ENCODE peak calls at places on chromosomes 1 and 21, in five cellular contexts. T is HFF-Myc, U is HTR-8/SVneo, O is kidney tubule cell, F is OCI-LY7. A is an unnamed sample.

GRCh38 chr1:25927541-25928265 is 21.5 kb upstream of the STMN1 start:
- DNase-seq in T (no peak), U (no peak), O (peak), F (peak), A (no peak)

GRCh38 chr1:203536981-203537455 is 43.1 kb downstream of the OPTC start:
- DNase-seq in T (no peak), U (no peak), O (peak), F (no peak), A (no peak)

GRCh38 chr1:107263291-107263790 is 122.5 kb downstream of the NTNG1 start:
- DNase-seq in T (no peak), U (no peak), O (peak), F (no peak), A (no peak)

GRCh38 chr1:166868639-166869038 is 7.4 kb downstream of the TADA1 start:
- DNase-seq in T (no peak), U (no peak), O (no peak), F (no peak), A (no peak)

GRCh38 chr1:185608166-185608565 is 126.0 kb upstream of the HMCN1 start:
- DNase-seq in T (no peak), U (no peak), O (no peak), F (no peak), A (no peak)

GRCh38 chr1:48552420-48552819 is 80.4 kb upstream of the SPATA6 start:
- DNase-seq in T (no peak), U (no peak), O (peak), F (peak), A (no peak)

GRCh38 chr1:233105225-233105624 is 154.8 kb downstream of the NTPCR start:
- DNase-seq in T (no peak), U (no peak), O (no peak), F (no peak), A (no peak)

GRCh38 chr1:58727363-58727762 is 27.5 kb upstream of the MYSM1 start:
- DNase-seq in T (peak), U (peak), O (peak), F (no peak), A (peak)

GRCh38 chr1:241698177-241698576 is 46.1 kb downstream of the WDR64 start:
- DNase-seq in T (no peak), U (no peak), O (no peak), F (no peak), A (no peak)

GRCh38 chr1:14071581-14071980 is 371.6 kb downstream of the PRDM2 start:
- DNase-seq in T (no peak), U (no peak), O (peak), F (no peak), A (no peak)

GRCh38 chr1:9726905-9727595 is 75.5 kb downstream of the PIK3CD start:
- DNase-seq in T (no peak), U (no peak), O (no peak), F (no peak), A (no peak)

GRCh38 chr21:33419538-33420123 is 16.4 kb downstream of the IFNGR2 start:
- DNase-seq in T (no peak), U (no peak), O (peak), F (no peak), A (no peak)

GRCh38 chr1:153985341-153985912 is 712 bp downstream of the RAB13 start:
- DNase-seq in T (no peak), U (peak), O (peak), F (no peak), A (no peak)

GRCh38 chr1:180152588-180152987 is 2.1 kb upstream of the QSOX1 start:
- DNase-seq in T (no peak), U (no peak), O (no peak), F (no peak), A (no peak)

GRCh38 chr1:2583331-2583791 is 3.2 kb upstream of the PRXL2B start:
- DNase-seq in T (no peak), U (no peak), O (no peak), F (no peak), A (no peak)

GRCh38 chr1:117049857-117050256 is 10.3 kb upstream of the TTF2 start:
- DNase-seq in T (no peak), U (no peak), O (no peak), F (no peak), A (no peak)

GRCh38 chr1:171460018-171460585 is 25.2 kb upstream of the PRRC2C start:
- DNase-seq in T (no peak), U (no peak), O (peak), F (no peak), A (no peak)

GRCh38 chr1:239361403-239361802 is 25.0 kb upstream of the CHRM3 start:
- DNase-seq in T (peak), U (peak), O (peak), F (no peak), A (peak)

GRCh38 chr1:11458811-11459275 is 20.1 kb upstream of the DISP3 start:
- DNase-seq in T (no peak), U (no peak), O (no peak), F (no peak), A (no peak)

GRCh38 chr1:207579436-207579799 is 65.5 kb upstream of the CR1L start:
- DNase-seq in T (peak), U (peak), O (peak), F (peak), A (peak)

GRCh38 chr1:8706995-8707396 is 110.4 kb downstream of the RERE start:
- DNase-seq in T (no peak), U (peak), O (peak), F (no peak), A (no peak)

GRCh38 chr1:85480566-85480965 is 15.6 kb upstream of the DDAH1 start:
- DNase-seq in T (no peak), U (no peak), O (no peak), F (no peak), A (no peak)

GRCh38 chr1:66930823-66931174 is 6.0 kb downstream of the MIER1 start:
- DNase-seq in T (no peak), U (no peak), O (no peak), F (no peak), A (no peak)

GRCh38 chr1:26346274-26347033 is 7.5 kb downstream of the CRYBG2 start:
- DNase-seq in T (no peak), U (no peak), O (no peak), F (no peak), A (no peak)

GRCh38 chr1:117162806-117163205 is 41.3 kb upstream of the TRIM45 start:
- DNase-seq in T (no peak), U (no peak), O (peak), F (no peak), A (no peak)

GRCh38 chr21:25244735-25245134 is 362.5 kb downstream of the MRPL39 start:
- DNase-seq in T (no peak), U (no peak), O (no peak), F (no peak), A (no peak)

GRCh38 chr1:15526021-15526489 is 593 bp upstream of the DNAJC16 start:
- DNase-seq in T (no peak), U (no peak), O (no peak), F (peak), A (peak)

GRCh38 chr1:108503062-108503740 is 53.1 kb downstream of the NBPF6 start:
- DNase-seq in T (peak), U (peak), O (peak), F (no peak), A (peak)

GRCh38 chr1:207806531-207807394 is 54.9 kb downstream of the CD46 start:
- DNase-seq in T (no peak), U (no peak), O (peak), F (no peak), A (no peak)

GRCh38 chr1:15432327-15432726 is 5.9 kb upstream of the CTRC start:
- DNase-seq in T (no peak), U (no peak), O (no peak), F (no peak), A (no peak)

GRCh38 chr1:1331068-1331965 is at the start of gene TAS1R3:
- DNase-seq in T (no peak), U (no peak), O (no peak), F (no peak), A (no peak)

GRCh38 chr1:211480941-211481545 is 10.9 kb downstream of the RD3 start:
- DNase-seq in T (no peak), U (no peak), O (no peak), F (no peak), A (no peak)

GRCh38 chr1:35571263-35571662 is 1.9 kb upstream of the TFAP2E start:
- DNase-seq in T (no peak), U (no peak), O (no peak), F (no peak), A (no peak)

GRCh38 chr1:212908971-212909370 is 41.4 kb upstream of the VASH2 start:
- DNase-seq in T (no peak), U (no peak), O (no peak), F (no peak), A (no peak)

GRCh38 chr1:6185151-6185550 is 5.0 kb upstream of the CHD5 start:
- DNase-seq in T (no peak), U (no peak), O (peak), F (no peak), A (no peak)

GRCh38 chr1:226919587-226919986 is 20.5 kb upstream of the COQ8A start:
- DNase-seq in T (no peak), U (no peak), O (no peak), F (no peak), A (no peak)

GRCh38 chr21:29007801-29008200 is 11.3 kb downstream of the RWDD2B start:
- DNase-seq in T (no peak), U (no peak), O (no peak), F (no peak), A (peak)

GRCh38 chr1:44390277-44390676 is 14.8 kb upstream of the RNF220 start:
- DNase-seq in T (peak), U (peak), O (peak), F (no peak), A (peak)